ENCODE peak calls at places on chromosomes 16 and 17, in six cellular contexts. G is C1 segment of cervical spinal cord; R is stimulated activated CD4-positive, alpha-beta T cell treated with anti-CD3 and anti-CD28 coated beads, Interleukin-4, amount 100 ng/mL, for 1 hour; E is NCI-H1092 treated with DMSO at 0.1 percent for 48 hours; Y is occipital lobe; T is esophagus squamous epithelium. J is an unnamed sample.

GRCh38 chr16:72875291-72876036 is 172.5 kb downstream of the ZFHX3 start:
- DNase-seq in Y (no peak), R (no peak), E (no peak), T (no peak), G (no peak), J (no peak)

GRCh38 chr17:63774141-63774981 is at the start of gene DDX42:
- DNase-seq in T (peak; percentile 41), G (no peak), Y (peak; percentile 61), E (peak; percentile 63), R (peak; percentile 89), J (no peak)

GRCh38 chr16:22353188-22353919 is 21.1 kb downstream of the CDR2 start:
- DNase-seq in E (no peak), Y (no peak), T (no peak), G (no peak), R (no peak), J (no peak)

GRCh38 chr16:85798901-85799496 is 345 bp downstream of the EMC8 start:
- DNase-seq in R (peak; percentile 26), Y (no peak), T (no peak), G (no peak), E (no peak), J (peak; percentile 59)

GRCh38 chr17:37671813-37672544 is 28.7 kb upstream of the DDX52 start:
- DNase-seq in Y (no peak), G (no peak), R (no peak), T (no peak), E (peak; percentile 22), J (no peak)

GRCh38 chr16:89924925-89925307 is 1.8 kb downstream of the TUBB3 start:
- DNase-seq in R (no peak), T (no peak), G (no peak), Y (no peak), E (no peak), J (no peak)

GRCh38 chr17:4208228-4208627 is 55.6 kb downstream of the ANKFY1 start:
- DNase-seq in G (no peak), Y (no peak), E (no peak), R (no peak), T (no peak), J (no peak)

GRCh38 chr17:6525111-6525510 is 31.2 kb downstream of the PITPNM3 start:
- DNase-seq in T (no peak), G (no peak), E (no peak), Y (no peak), R (no peak), J (no peak)

GRCh38 chr16:57444711-57445110 is 2.5 kb downstream of the CIAPIN1 start:
- DNase-seq in R (no peak), E (no peak), T (no peak), G (no peak), Y (no peak), J (no peak)

GRCh38 chr16:5551909-5552308 is 454.3 kb upstream of the EEF2KMT start:
- DNase-seq in G (no peak), R (no peak), E (no peak), Y (no peak), T (no peak), J (no peak)

J was measured in activated T-cell treated with anti-CD3 and anti-CD28 coated beads, Interleukin-2, amount 50 U/mL, for 48 hours.